ENCODE peak calls at places on chromosomes 4 and X, in nine cellular contexts. A is naive thymus-derived CD8-positive, alpha-beta T cell; Q is WTC11; D is HCEC 1CT; X is posterior vena cava; G is hepatocyte; K is NCI-H748 treated with DMSO at 0.1 percent for 48 hours; T is NCI-H1092 treated with DMSO at 0.1 percent for 48 hours; R is CD8-positive, alpha-beta T cell. M is an unnamed sample.

GRCh38 chr4:146407669-146408084 is 114.1 kb downstream of the SLC10A7 start:
- DNase-seq in A (no peak), Q (no peak), D (no peak), X (no peak), G (no peak), K (no peak), T (no peak), R (no peak), M (no peak)

GRCh38 chr4:24850669-24851068 is 55.3 kb downstream of the SOD3 start:
- DNase-seq in A (no peak), Q (no peak), D (peak), X (no peak), G (peak), K (no peak), T (no peak), R (no peak), M (peak)

GRCh38 chrX:56764153-56764974 is 35.3 kb downstream of the NBDY start:
- DNase-seq in A (peak), Q (peak), D (peak), X (peak), G (peak), K (no peak), T (no peak), R (peak), M (peak)

GRCh38 chr4:24743931-24744330 is 51.4 kb upstream of the SOD3 start:
- DNase-seq in A (no peak), Q (peak), D (no peak), X (no peak), G (peak), K (no peak), T (no peak), R (no peak), M (no peak)

GRCh38 chr4:74590476-74590875 is 145.5 kb downstream of the AREG start:
- DNase-seq in A (no peak), Q (no peak), D (no peak), X (no peak), G (no peak), K (no peak), T (no peak), R (no peak), M (no peak)

GRCh38 chr4:55030606-55031005 is 94.8 kb downstream of the KDR start:
- DNase-seq in A (no peak), Q (no peak), D (no peak), X (no peak), G (no peak), K (no peak), T (no peak), R (no peak), M (no peak)

GRCh38 chr4:106898621-106899230 is 137.4 kb downstream of the DKK2 start:
- DNase-seq in A (no peak), Q (peak), D (peak), X (no peak), G (peak), K (peak), T (no peak), R (no peak), M (peak)

GRCh38 chr4:17500574-17500973 is 11.3 kb downstream of the QDPR start:
- DNase-seq in A (no peak), Q (no peak), D (no peak), X (no peak), G (no peak), K (no peak), T (no peak), R (no peak), M (no peak)

GRCh38 chr4:112731715-112732114 is 94.8 kb downstream of the LARP7 start:
- DNase-seq in A (no peak), Q (no peak), D (no peak), X (no peak), G (no peak), K (no peak), T (no peak), R (no peak), M (no peak)

GRCh38 chrX:21658152-21658737 is at the start of gene KLHL34:
- DNase-seq in A (no peak), Q (peak), D (no peak), X (no peak), G (no peak), K (no peak), T (no peak), R (no peak), M (no peak)

GRCh38 chr4:173319696-173320095 is 14.5 kb downstream of the HMGB2 start:
- DNase-seq in A (no peak), Q (no peak), D (peak), X (no peak), G (no peak), K (no peak), T (no peak), R (no peak), M (no peak)

GRCh38 chrX:153381684-153382532 is 19.2 kb downstream of the PNMA6E start:
- DNase-seq in A (peak), Q (no peak), D (peak), X (peak), G (peak), K (peak), T (peak), R (no peak), M (peak)

GRCh38 chrX:152897216-152898144 is at the start of gene ZNF185:
- DNase-seq in A (no peak), Q (peak), D (no peak), X (no peak), G (peak), K (peak), T (no peak), R (no peak), M (no peak)

GRCh38 chr4:3436798-3437581 is 4.8 kb upstream of the HGFAC start:
- DNase-seq in A (no peak), Q (no peak), D (peak), X (no peak), G (peak), K (no peak), T (no peak), R (no peak), M (no peak)

GRCh38 chrX:110384490-110384889 is 25.8 kb downstream of the RTL9 start:
- DNase-seq in A (no peak), Q (no peak), D (peak), X (no peak), G (no peak), K (no peak), T (no peak), R (no peak), M (no peak)

GRCh38 chr4:183469327-183469726 is 24.9 kb downstream of the CDKN2AIP start:
- DNase-seq in A (no peak), Q (no peak), D (no peak), X (no peak), G (no peak), K (no peak), T (no peak), R (no peak), M (no peak)

GRCh38 chr4:149835280-149835679 is 19.6 kb upstream of the IQCM start:
- DNase-seq in A (no peak), Q (peak), D (no peak), X (no peak), G (no peak), K (no peak), T (no peak), R (no peak), M (no peak)

GRCh38 chr4:153467154-153467896 is 1.2 kb downstream of the TMEM131L start:
- DNase-seq in A (no peak), Q (peak), D (no peak), X (no peak), G (peak), K (peak), T (peak), R (no peak), M (no peak)

GRCh38 chrX:123818243-123818642 is 41.6 kb upstream of the XIAP start:
- DNase-seq in A (no peak), Q (no peak), D (peak), X (peak), G (peak), K (no peak), T (no peak), R (no peak), M (no peak)

GRCh38 chr4:41750624-41751324 is 2.2 kb upstream of the PHOX2B start:
- DNase-seq in A (no peak), Q (peak), D (no peak), X (no peak), G (no peak), K (no peak), T (no peak), R (no peak), M (no peak)

GRCh38 chrX:16788477-16788876 is 2.2 kb downstream of the TXLNG start:
- DNase-seq in A (no peak), Q (no peak), D (no peak), X (no peak), G (no peak), K (no peak), T (no peak), R (no peak), M (no peak)

GRCh38 chr4:1403591-1404572 is 2.4 kb downstream of the NKX1-1 start:
- DNase-seq in A (peak), Q (no peak), D (no peak), X (peak), G (peak), K (no peak), T (no peak), R (no peak), M (no peak)

GRCh38 chr4:120561648-120562047 is 360.9 kb downstream of the PRDM5 start:
- DNase-seq in A (no peak), Q (no peak), D (no peak), X (no peak), G (peak), K (no peak), T (no peak), R (no peak), M (no peak)

GRCh38 chrX:133046601-133047000 is 50.3 kb downstream of the USP26 start:
- DNase-seq in A (no peak), Q (no peak), D (no peak), X (no peak), G (no peak), K (no peak), T (no peak), R (no peak), M (no peak)

GRCh38 chr4:55834086-55834795 is 14.7 kb downstream of the EXOC1L start:
- DNase-seq in A (no peak), Q (no peak), D (no peak), X (no peak), G (no peak), K (no peak), T (no peak), R (no peak), M (no peak)

GRCh38 chr4:143626134-143626859 is 74.2 kb downstream of the FREM3 start:
- DNase-seq in A (no peak), Q (no peak), D (no peak), X (peak), G (peak), K (no peak), T (peak), R (no peak), M (no peak)

GRCh38 chrX:49934148-49934547 is 11.8 kb downstream of the CLCN5 start:
- DNase-seq in A (no peak), Q (no peak), D (peak), X (no peak), G (no peak), K (no peak), T (no peak), R (no peak), M (no peak)

GRCh38 chr4:90000995-90001394 is 106.3 kb downstream of the MMRN1 start:
- DNase-seq in A (no peak), Q (no peak), D (no peak), X (no peak), G (no peak), K (no peak), T (peak), R (no peak), M (no peak)

GRCh38 chrX:57817302-57817701 is 93.0 kb downstream of the ZXDA start:
- DNase-seq in A (no peak), Q (no peak), D (no peak), X (no peak), G (no peak), K (no peak), T (no peak), R (no peak), M (no peak)

GRCh38 chr4:12723849-12724447 is 760.2 kb downstream of the RAB28 start:
- DNase-seq in A (no peak), Q (peak), D (no peak), X (no peak), G (peak), K (no peak), T (no peak), R (no peak), M (no peak)

M was measured in AG04450.